ENCODE peak calls at places on chromosomes 4 and X, in four cellular contexts. G is GM23248; J is sigmoid colon; O is CD4-positive, alpha-beta T cell. D is an unnamed sample. For H3K9me3, the result is how much of the 10 kb centered on the place peaks cover.

GRCh38 chrX:45709381-45709780 is 508.7 kb upstream of the DIPK2B start:
- DNase-seq in O (no peak), G (peak), J (no peak), D (no peak)

GRCh38 chr4:68872442-68873217 is 56.8 kb downstream of the UGT2B10 start:
- DNase-seq in J (no peak), G (no peak), O (no peak), D (no peak)

GRCh38 chr4:123783936-123784335 is 387.3 kb downstream of the SPRY1 start:
- DNase-seq in J (no peak), G (peak), O (no peak), D (no peak)

GRCh38 chr4:174559894-174560293 is 37.6 kb upstream of the HPGD start:
- DNase-seq in G (no peak), J (no peak), O (no peak), D (no peak)

GRCh38 chr4:127012549-127012948 is 620.2 kb upstream of the INTU start:
- DNase-seq in J (no peak), G (peak), O (no peak), D (no peak)

GRCh38 chr4:156672492-156672891 is 299.1 kb downstream of the PDGFC start:
- DNase-seq in G (peak), O (no peak), J (no peak), D (no peak)

GRCh38 chrX:24520472-24520871 is 55.4 kb downstream of the PDK3 start:
- DNase-seq in O (no peak), G (no peak), J (no peak), D (no peak)

GRCh38 chrX:130726661-130727060 is 176.3 kb downstream of the ENOX2 start:
- DNase-seq in G (peak), J (no peak), O (no peak), D (no peak)

GRCh38 chrX:90617710-90618325 is 696.1 kb downstream of the TGIF2LX start:
- DNase-seq in J (no peak), O (no peak), G (no peak), D (no peak)

GRCh38 chrX:51641421-51642021 is 22.8 kb upstream of the CENPVL3 start:
- DNase-seq in J (no peak), G (peak), O (no peak), D (peak)

GRCh38 chr4:127936974-127937373 is 28.0 kb downstream of the MFSD8 start:
- DNase-seq in J (no peak), G (peak), O (no peak), D (no peak)

GRCh38 chr4:105127154-105127445 is 19.6 kb upstream of the TET2 start:
- DNase-seq in G (no peak), O (no peak), J (no peak), D (no peak)

GRCh38 chr4:100721077-100721476 is 203.3 kb upstream of the EMCN start:
- DNase-seq in J (no peak), G (no peak), O (no peak), D (no peak)

DNA sequence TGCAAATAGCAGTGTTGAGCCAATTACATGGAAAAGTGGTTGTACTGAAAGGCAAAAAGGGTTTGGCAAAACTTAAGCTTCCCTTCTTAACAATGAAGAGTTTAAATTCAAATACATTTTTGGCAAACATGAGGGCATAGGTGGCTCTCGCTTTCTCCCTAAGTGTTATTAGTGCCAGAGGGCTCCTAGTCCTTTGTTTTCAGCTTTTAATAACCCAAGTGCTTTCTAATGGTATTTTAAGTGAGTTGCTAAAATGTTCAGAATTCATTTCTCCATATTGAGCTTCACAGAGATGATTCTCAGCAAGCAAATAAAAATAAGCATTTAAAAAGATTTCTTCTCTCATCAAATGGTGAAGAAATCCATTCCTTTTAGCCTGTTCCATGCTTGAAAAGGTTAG is 123.7 kb downstream of the HS6ST2 start:
- DNase-seq in G (no peak), O (no peak), J (no peak), D (no peak)
- H3K9me3 ChIP-seq in G (under half), O (under half), J (under half), D (under half)

GRCh38 chrX:49850028-49850427 is 20.9 kb downstream of the PAGE4 start:
- DNase-seq in O (no peak), G (no peak), J (no peak), D (no peak)

GRCh38 chrX:49844622-49845021 is 15.5 kb downstream of the PAGE4 start:
- DNase-seq in J (no peak), O (no peak), G (no peak), D (no peak)

GRCh38 chrX:49846004-49846403 is 16.9 kb downstream of the PAGE4 start:
- DNase-seq in O (no peak), G (no peak), J (no peak), D (no peak)

GRCh38 chrX:49848275-49848674 is 19.2 kb downstream of the PAGE4 start:
- DNase-seq in G (no peak), J (no peak), O (no peak), D (no peak)

DNA sequence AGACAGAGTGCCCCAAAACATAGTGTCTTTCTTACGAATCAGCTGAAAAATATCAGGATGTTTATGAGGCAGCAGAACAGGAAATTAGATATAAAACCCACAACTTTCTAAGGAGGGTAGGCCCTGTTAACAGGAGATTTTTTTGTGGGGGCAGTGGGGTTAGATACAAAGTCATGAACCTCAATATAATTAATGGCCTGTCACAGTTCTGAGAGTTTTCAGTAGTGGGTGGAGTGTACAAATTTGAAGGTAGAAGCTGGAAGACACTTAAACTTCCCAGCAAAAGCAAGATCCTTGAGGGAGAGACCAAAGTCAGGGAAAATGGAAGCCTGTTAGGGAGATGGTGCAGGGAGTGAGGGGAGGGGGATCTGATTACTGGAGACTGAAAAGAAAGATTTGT is 17.4 kb downstream of the PAGE4 start:
- DNase-seq in J (no peak), O (no peak), G (no peak), D (no peak)
- H3K9me3 ChIP-seq in J (under half), O (under half), G (under half), D (under half)

GRCh38 chrX:146186540-146186939 is 368.9 kb downstream of the SLITRK2 start:
- DNase-seq in O (no peak), J (no peak), G (no peak), D (no peak)
- H3K9me3 ChIP-seq in O (under half), J (under half), G (under half), D (under half)

GRCh38 chr4:48243429-48243828 is 26.2 kb downstream of the TEC start:
- DNase-seq in J (no peak), O (no peak), G (no peak), D (no peak)

GRCh38 chr4:48247142-48247877 is 22.3 kb downstream of the TEC start:
- DNase-seq in G (peak), O (no peak), J (no peak), D (no peak)

GRCh38 chr4:48241731-48242130 is 27.9 kb downstream of the TEC start:
- DNase-seq in O (no peak), J (no peak), G (no peak), D (no peak)

GRCh38 chr4:48244665-48245064 is 25.0 kb downstream of the TEC start:
- DNase-seq in O (no peak), J (no peak), G (no peak), D (no peak)

DNA sequence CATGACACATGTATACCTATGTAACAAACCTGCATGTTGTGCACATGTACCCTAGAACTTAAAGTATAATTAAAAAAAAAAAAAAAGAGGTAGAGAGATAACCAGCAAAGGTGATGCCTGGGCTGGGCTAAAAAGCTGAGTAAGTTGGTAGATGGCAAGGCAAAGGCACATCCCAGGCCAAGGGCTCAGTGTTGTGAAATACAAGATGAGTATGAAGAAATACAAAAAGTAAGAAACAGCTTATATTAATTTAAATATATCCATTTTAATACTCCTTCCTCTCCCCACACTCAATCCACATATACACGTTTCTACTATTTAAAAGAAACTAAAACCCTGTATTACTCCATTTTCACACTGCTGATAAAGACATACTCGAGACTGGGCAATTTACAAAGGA is 25.7 kb downstream of the TEC start:
- DNase-seq in J (no peak), G (no peak), O (no peak), D (no peak)
- H3K9me3 ChIP-seq in J (under half), G (under half), O (under half), D (under half)

GRCh38 chrX:64853424-64853823 is 122.8 kb downstream of the ZC4H2 start:
- DNase-seq in J (no peak), O (no peak), G (no peak), D (no peak)

DNA sequence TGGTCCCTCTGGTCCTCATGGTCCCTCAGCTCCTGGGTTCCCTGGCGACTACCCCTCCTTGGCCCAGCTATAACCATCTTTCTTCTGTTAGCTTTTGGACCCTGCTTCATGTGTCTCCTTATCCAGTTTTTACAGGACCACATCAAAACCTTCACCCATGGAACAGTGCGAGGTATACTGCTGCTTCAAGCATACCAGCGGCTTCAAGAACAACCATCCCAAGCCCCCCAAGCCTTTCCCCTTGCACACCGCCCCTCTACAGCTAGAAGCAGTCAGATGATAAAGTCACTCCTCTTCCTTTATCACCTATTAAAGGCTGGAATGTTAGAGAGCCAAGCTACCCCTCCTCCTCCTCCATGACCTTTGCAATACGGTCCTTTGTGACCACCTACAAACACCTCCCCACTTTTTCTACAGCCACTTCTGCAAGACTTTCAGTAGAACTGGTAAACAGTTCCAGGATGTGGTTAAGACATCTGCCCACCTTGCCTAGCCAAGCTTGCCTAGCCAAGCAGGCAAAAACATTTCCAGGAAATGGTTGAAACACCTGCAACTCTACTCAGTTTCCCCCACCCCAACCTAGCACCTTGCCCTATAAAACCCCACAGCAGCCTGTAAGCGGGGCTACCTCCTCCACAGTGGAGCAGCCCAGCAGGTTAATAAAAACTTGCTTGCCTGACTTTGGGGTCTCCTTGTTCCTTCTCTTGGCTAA is 125.7 kb downstream of the ZC4H2 start:
- DNase-seq in O (peak), J (no peak), G (no peak), D (no peak)
- H3K9me3 ChIP-seq in O (half or more), J (under half), G (under half), D (under half)

GRCh38 chrX:48956728-48957414 is 536 bp downstream of the OTUD5 start:
- DNase-seq in O (peak), G (peak), J (no peak), D (peak)
- H3K9me3 ChIP-seq in O (under half), G (under half), J (under half), D (under half)

GRCh38 chrX:82058728-82059127 is 856.8 kb downstream of the SH3BGRL start:
- DNase-seq in O (no peak), J (no peak), G (no peak), D (no peak)
- H3K9me3 ChIP-seq in O (under half), J (under half), G (under half), D (under half)

GRCh38 chrX:148269513-148269912 is 230.9 kb upstream of the AFF2 start:
- DNase-seq in G (no peak), O (no peak), J (no peak), D (no peak)

GRCh38 chrX:148268646-148269045 is 231.8 kb upstream of the AFF2 start:
- DNase-seq in G (no peak), J (no peak), O (no peak), D (no peak)

GRCh38 chrX:148265829-148266228 is 234.6 kb upstream of the AFF2 start:
- DNase-seq in O (no peak), J (no peak), G (no peak), D (no peak)

GRCh38 chrX:148270499-148270898 is 229.9 kb upstream of the AFF2 start:
- DNase-seq in J (no peak), O (no peak), G (no peak), D (no peak)

DNA sequence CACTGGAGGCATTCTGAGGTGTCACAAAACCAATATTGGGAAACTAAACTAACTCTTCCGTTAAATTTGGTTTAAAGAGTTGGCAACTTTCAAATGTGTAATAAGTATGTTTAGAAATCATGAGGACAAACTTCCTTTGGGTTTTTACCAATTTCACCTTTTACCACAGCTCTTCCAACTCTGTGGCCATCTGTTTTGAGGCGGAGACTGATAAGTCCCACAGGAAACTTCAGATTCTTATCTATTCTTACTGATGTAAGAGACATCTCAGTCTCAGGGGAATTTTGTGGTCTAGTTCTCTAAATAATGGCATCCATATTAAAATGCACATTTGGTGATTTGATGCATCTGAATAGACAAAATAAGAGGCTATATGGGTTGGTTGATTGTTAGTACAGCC is 229.2 kb upstream of the AFF2 start:
- DNase-seq in O (no peak), J (no peak), G (no peak), D (no peak)
- H3K9me3 ChIP-seq in O (under half), J (under half), G (under half), D (under half)

D was measured in BE2C.